ENCODE peak calls at places on chromosome 12, in ten cellular contexts. One of them, this sample, is unnamed.

GRCh38 chr12:10307630-10308029 is at the start of gene KLRD1:
- DNase-seq in NCI-H1092 treated with DMSO at 0.1 percent for 48 hours: no peak
- DNase-seq in CD8-positive, alpha-beta T cell: no peak
- DNase-seq in epithelial cell of esophagus: peak
- DNase-seq in kidney tubule cell: no peak
- DNase-seq in dermis microvascular lymphatic vessel endothelial cell: no peak
- DNase-seq in upper lobe of right lung: no peak
- DNase-seq in EL: no peak
- DNase-seq in breast epithelium: no peak
- DNase-seq in HEK293T: no peak
- DNase-seq in this sample: no peak

GRCh38 chr12:46263140-46264017 is 5.5 kb downstream of the SLC38A1 start:
- DNase-seq in NCI-H1092 treated with DMSO at 0.1 percent for 48 hours: no peak
- DNase-seq in CD8-positive, alpha-beta T cell: no peak
- DNase-seq in epithelial cell of esophagus: no peak
- DNase-seq in kidney tubule cell: no peak
- DNase-seq in dermis microvascular lymphatic vessel endothelial cell: no peak
- DNase-seq in upper lobe of right lung: no peak
- DNase-seq in EL: no peak
- DNase-seq in breast epithelium: no peak
- DNase-seq in HEK293T: no peak
- DNase-seq in this sample: no peak

GRCh38 chr12:79935624-79936040 is 735 bp upstream of the PPP1R12A start:
- DNase-seq in NCI-H1092 treated with DMSO at 0.1 percent for 48 hours: peak
- DNase-seq in CD8-positive, alpha-beta T cell: no peak
- DNase-seq in epithelial cell of esophagus: peak
- DNase-seq in kidney tubule cell: peak
- DNase-seq in dermis microvascular lymphatic vessel endothelial cell: no peak
- DNase-seq in upper lobe of right lung: no peak
- DNase-seq in EL: no peak
- DNase-seq in breast epithelium: no peak
- DNase-seq in HEK293T: peak
- DNase-seq in this sample: no peak

GRCh38 chr12:52496590-52497071 is 3.6 kb upstream of the KRT6A start:
- DNase-seq in NCI-H1092 treated with DMSO at 0.1 percent for 48 hours: no peak
- DNase-seq in CD8-positive, alpha-beta T cell: no peak
- DNase-seq in epithelial cell of esophagus: peak
- DNase-seq in kidney tubule cell: peak
- DNase-seq in dermis microvascular lymphatic vessel endothelial cell: no peak
- DNase-seq in upper lobe of right lung: no peak
- DNase-seq in EL: peak
- DNase-seq in breast epithelium: no peak
- DNase-seq in HEK293T: no peak
- DNase-seq in this sample: no peak

GRCh38 chr12:2752676-2753371 is 41.9 kb upstream of the FKBP4 start:
- DNase-seq in NCI-H1092 treated with DMSO at 0.1 percent for 48 hours: peak
- DNase-seq in CD8-positive, alpha-beta T cell: peak
- DNase-seq in epithelial cell of esophagus: peak
- DNase-seq in kidney tubule cell: peak
- DNase-seq in dermis microvascular lymphatic vessel endothelial cell: peak
- DNase-seq in upper lobe of right lung: peak
- DNase-seq in EL: peak
- DNase-seq in breast epithelium: peak
- DNase-seq in HEK293T: peak
- DNase-seq in this sample: no peak

GRCh38 chr12:94560416-94561221 is 89.7 kb downstream of the TMCC3 start:
- DNase-seq in NCI-H1092 treated with DMSO at 0.1 percent for 48 hours: no peak
- DNase-seq in CD8-positive, alpha-beta T cell: no peak
- DNase-seq in epithelial cell of esophagus: peak
- DNase-seq in kidney tubule cell: peak
- DNase-seq in dermis microvascular lymphatic vessel endothelial cell: no peak
- DNase-seq in upper lobe of right lung: no peak
- DNase-seq in EL: peak
- DNase-seq in breast epithelium: no peak
- DNase-seq in HEK293T: no peak
- DNase-seq in this sample: no peak

GRCh38 chr12:78671295-78671694 is 193.3 kb upstream of the SYT1 start:
- DNase-seq in NCI-H1092 treated with DMSO at 0.1 percent for 48 hours: no peak
- DNase-seq in CD8-positive, alpha-beta T cell: no peak
- DNase-seq in epithelial cell of esophagus: peak
- DNase-seq in kidney tubule cell: peak
- DNase-seq in dermis microvascular lymphatic vessel endothelial cell: no peak
- DNase-seq in upper lobe of right lung: no peak
- DNase-seq in EL: peak
- DNase-seq in breast epithelium: no peak
- DNase-seq in HEK293T: no peak
- DNase-seq in this sample: no peak

GRCh38 chr12:95863337-95863736 is 4.6 kb downstream of the SNRPF start:
- DNase-seq in NCI-H1092 treated with DMSO at 0.1 percent for 48 hours: no peak
- DNase-seq in CD8-positive, alpha-beta T cell: no peak
- DNase-seq in epithelial cell of esophagus: no peak
- DNase-seq in kidney tubule cell: no peak
- DNase-seq in dermis microvascular lymphatic vessel endothelial cell: no peak
- DNase-seq in upper lobe of right lung: no peak
- DNase-seq in EL: no peak
- DNase-seq in breast epithelium: no peak
- DNase-seq in HEK293T: no peak
- DNase-seq in this sample: no peak

GRCh38 chr12:114220311-114220710 is 185.6 kb downstream of the TBX5 start:
- DNase-seq in NCI-H1092 treated with DMSO at 0.1 percent for 48 hours: no peak
- DNase-seq in CD8-positive, alpha-beta T cell: no peak
- DNase-seq in epithelial cell of esophagus: no peak
- DNase-seq in kidney tubule cell: no peak
- DNase-seq in dermis microvascular lymphatic vessel endothelial cell: no peak
- DNase-seq in upper lobe of right lung: no peak
- DNase-seq in EL: no peak
- DNase-seq in breast epithelium: no peak
- DNase-seq in HEK293T: no peak
- DNase-seq in this sample: no peak

GRCh38 chr12:92951006-92951405 is 21.9 kb upstream of the EEA1 start:
- DNase-seq in NCI-H1092 treated with DMSO at 0.1 percent for 48 hours: no peak
- DNase-seq in CD8-positive, alpha-beta T cell: no peak
- DNase-seq in epithelial cell of esophagus: no peak
- DNase-seq in kidney tubule cell: no peak
- DNase-seq in dermis microvascular lymphatic vessel endothelial cell: no peak
- DNase-seq in upper lobe of right lung: no peak
- DNase-seq in EL: no peak
- DNase-seq in breast epithelium: no peak
- DNase-seq in HEK293T: no peak
- DNase-seq in this sample: no peak

GRCh38 chr12:21940972-21941521 is at the start of gene ABCC9:
- DNase-seq in NCI-H1092 treated with DMSO at 0.1 percent for 48 hours: no peak
- DNase-seq in CD8-positive, alpha-beta T cell: no peak
- DNase-seq in epithelial cell of esophagus: peak
- DNase-seq in kidney tubule cell: peak
- DNase-seq in dermis microvascular lymphatic vessel endothelial cell: no peak
- DNase-seq in upper lobe of right lung: peak
- DNase-seq in EL: peak
- DNase-seq in breast epithelium: no peak
- DNase-seq in HEK293T: peak
- DNase-seq in this sample: no peak

GRCh38 chr12:49094104-49094948 is at the start of gene DHH:
- DNase-seq in NCI-H1092 treated with DMSO at 0.1 percent for 48 hours: peak
- DNase-seq in CD8-positive, alpha-beta T cell: no peak
- DNase-seq in epithelial cell of esophagus: no peak
- DNase-seq in kidney tubule cell: no peak
- DNase-seq in dermis microvascular lymphatic vessel endothelial cell: no peak
- DNase-seq in upper lobe of right lung: peak
- DNase-seq in EL: peak
- DNase-seq in breast epithelium: no peak
- DNase-seq in HEK293T: no peak
- DNase-seq in this sample: peak

GRCh38 chr12:48451372-48451771 is 21.0 kb upstream of the ANP32D start:
- DNase-seq in NCI-H1092 treated with DMSO at 0.1 percent for 48 hours: no peak
- DNase-seq in CD8-positive, alpha-beta T cell: no peak
- DNase-seq in epithelial cell of esophagus: no peak
- DNase-seq in kidney tubule cell: no peak
- DNase-seq in dermis microvascular lymphatic vessel endothelial cell: no peak
- DNase-seq in upper lobe of right lung: no peak
- DNase-seq in EL: no peak
- DNase-seq in breast epithelium: no peak
- DNase-seq in HEK293T: no peak
- DNase-seq in this sample: no peak

GRCh38 chr12:57940052-57940914 is 1.1 kb upstream of the ATP23 start:
- DNase-seq in NCI-H1092 treated with DMSO at 0.1 percent for 48 hours: no peak
- DNase-seq in CD8-positive, alpha-beta T cell: no peak
- DNase-seq in epithelial cell of esophagus: peak
- DNase-seq in kidney tubule cell: no peak
- DNase-seq in dermis microvascular lymphatic vessel endothelial cell: no peak
- DNase-seq in upper lobe of right lung: no peak
- DNase-seq in EL: no peak
- DNase-seq in breast epithelium: no peak
- DNase-seq in HEK293T: no peak
- DNase-seq in this sample: peak

GRCh38 chr12:93094988-93095737 is 166.1 kb upstream of the EEA1 start:
- DNase-seq in NCI-H1092 treated with DMSO at 0.1 percent for 48 hours: no peak
- DNase-seq in CD8-positive, alpha-beta T cell: no peak
- DNase-seq in epithelial cell of esophagus: no peak
- DNase-seq in kidney tubule cell: peak
- DNase-seq in dermis microvascular lymphatic vessel endothelial cell: no peak
- DNase-seq in upper lobe of right lung: no peak
- DNase-seq in EL: no peak
- DNase-seq in breast epithelium: no peak
- DNase-seq in HEK293T: no peak
- DNase-seq in this sample: no peak

GRCh38 chr12:117867348-117867747 is 101.4 kb downstream of the KSR2 start:
- DNase-seq in NCI-H1092 treated with DMSO at 0.1 percent for 48 hours: no peak
- DNase-seq in CD8-positive, alpha-beta T cell: no peak
- DNase-seq in epithelial cell of esophagus: no peak
- DNase-seq in kidney tubule cell: no peak
- DNase-seq in dermis microvascular lymphatic vessel endothelial cell: no peak
- DNase-seq in upper lobe of right lung: no peak
- DNase-seq in EL: no peak
- DNase-seq in breast epithelium: no peak
- DNase-seq in HEK293T: no peak
- DNase-seq in this sample: no peak

GRCh38 chr12:40144023-40144422 is 38.1 kb upstream of the SLC2A13 start:
- DNase-seq in NCI-H1092 treated with DMSO at 0.1 percent for 48 hours: no peak
- DNase-seq in CD8-positive, alpha-beta T cell: no peak
- DNase-seq in epithelial cell of esophagus: no peak
- DNase-seq in kidney tubule cell: no peak
- DNase-seq in dermis microvascular lymphatic vessel endothelial cell: no peak
- DNase-seq in upper lobe of right lung: no peak
- DNase-seq in EL: no peak
- DNase-seq in breast epithelium: no peak
- DNase-seq in HEK293T: no peak
- DNase-seq in this sample: no peak

This sample was measured in SHP77 treated with DMSO at 0.1 percent for 48 hours.